ENCODE peak calls at places on chromosomes 4 and X, in nine cellular contexts. One of them, this sample, is unnamed.

GRCh38 chr4:70855464-70855863 is 15.8 kb upstream of the GRSF1 start:
- DNase-seq in endodermal cell: no peak
- DNase-seq in tibial artery: no peak
- DNase-seq in SJSA1: no peak
- DNase-seq in uterus: no peak
- DNase-seq in cardiac muscle cell: no peak
- DNase-seq in CD8-positive, alpha-beta T cell: no peak
- DNase-seq in suprapubic skin: no peak
- DNase-seq in neuronal stem cell: no peak
- DNase-seq in this sample: no peak

GRCh38 chrX:100819837-100820666 is at the start of gene CSTF2:
- DNase-seq in endodermal cell: peak; percentile 90
- DNase-seq in tibial artery: peak; percentile 80
- DNase-seq in SJSA1: peak; percentile 75
- DNase-seq in uterus: peak; percentile 77
- DNase-seq in cardiac muscle cell: peak; percentile 86
- DNase-seq in CD8-positive, alpha-beta T cell: peak; percentile 72
- DNase-seq in suprapubic skin: peak; percentile 80
- DNase-seq in neuronal stem cell: peak; percentile 51
- DNase-seq in this sample: peak; percentile 70

GRCh38 chrX:19840899-19841648 is 46.3 kb downstream of the SH3KBP1 start:
- DNase-seq in endodermal cell: peak; percentile 78
- DNase-seq in tibial artery: no peak
- DNase-seq in SJSA1: no peak
- DNase-seq in uterus: no peak
- DNase-seq in cardiac muscle cell: no peak
- DNase-seq in CD8-positive, alpha-beta T cell: peak; percentile 15
- DNase-seq in suprapubic skin: no peak
- DNase-seq in neuronal stem cell: no peak
- DNase-seq in this sample: peak; percentile 61

GRCh38 chr4:70190579-70190978 is 4.9 kb upstream of the ODAM start:
- DNase-seq in endodermal cell: no peak
- DNase-seq in tibial artery: no peak
- DNase-seq in SJSA1: no peak
- DNase-seq in uterus: no peak
- DNase-seq in cardiac muscle cell: no peak
- DNase-seq in CD8-positive, alpha-beta T cell: no peak
- DNase-seq in suprapubic skin: no peak
- DNase-seq in neuronal stem cell: no peak
- DNase-seq in this sample: no peak

GRCh38 chrX:68090266-68090665 is 343.0 kb downstream of the OPHN1 start:
- DNase-seq in endodermal cell: no peak
- DNase-seq in tibial artery: no peak
- DNase-seq in SJSA1: no peak
- DNase-seq in uterus: no peak
- DNase-seq in cardiac muscle cell: no peak
- DNase-seq in CD8-positive, alpha-beta T cell: no peak
- DNase-seq in suprapubic skin: no peak
- DNase-seq in neuronal stem cell: no peak
- DNase-seq in this sample: no peak

GRCh38 chrX:15298780-15299179 is 16.7 kb downstream of the ASB11 start:
- DNase-seq in endodermal cell: no peak
- DNase-seq in tibial artery: no peak
- DNase-seq in SJSA1: no peak
- DNase-seq in uterus: no peak
- DNase-seq in cardiac muscle cell: no peak
- DNase-seq in CD8-positive, alpha-beta T cell: no peak
- DNase-seq in suprapubic skin: no peak
- DNase-seq in neuronal stem cell: no peak
- DNase-seq in this sample: no peak

GRCh38 chr4:164803702-164804101 is 49.8 kb downstream of the SMIM31 start:
- DNase-seq in endodermal cell: no peak
- DNase-seq in tibial artery: no peak
- DNase-seq in SJSA1: no peak
- DNase-seq in uterus: no peak
- DNase-seq in cardiac muscle cell: no peak
- DNase-seq in CD8-positive, alpha-beta T cell: no peak
- DNase-seq in suprapubic skin: no peak
- DNase-seq in neuronal stem cell: no peak
- DNase-seq in this sample: no peak

GRCh38 chr4:54781771-54782170 is 124.0 kb downstream of the KIT start:
- DNase-seq in endodermal cell: no peak
- DNase-seq in tibial artery: peak; percentile 79
- DNase-seq in SJSA1: no peak
- DNase-seq in uterus: peak; percentile 59
- DNase-seq in cardiac muscle cell: no peak
- DNase-seq in CD8-positive, alpha-beta T cell: no peak
- DNase-seq in suprapubic skin: no peak
- DNase-seq in neuronal stem cell: no peak
- DNase-seq in this sample: no peak

GRCh38 chrX:144849141-144849540 is 398.2 kb upstream of the SPANXN1 start:
- DNase-seq in endodermal cell: no peak
- DNase-seq in tibial artery: no peak
- DNase-seq in SJSA1: no peak
- DNase-seq in uterus: no peak
- DNase-seq in cardiac muscle cell: no peak
- DNase-seq in CD8-positive, alpha-beta T cell: no peak
- DNase-seq in suprapubic skin: no peak
- DNase-seq in neuronal stem cell: no peak
- DNase-seq in this sample: no peak

GRCh38 chrX:102714994-102715393 is 2.7 kb downstream of the GPRASP2 start:
- DNase-seq in endodermal cell: peak; percentile 65
- DNase-seq in tibial artery: no peak
- DNase-seq in SJSA1: no peak
- DNase-seq in uterus: no peak
- DNase-seq in cardiac muscle cell: no peak
- DNase-seq in CD8-positive, alpha-beta T cell: no peak
- DNase-seq in suprapubic skin: no peak
- DNase-seq in neuronal stem cell: no peak
- DNase-seq in this sample: no peak

GRCh38 chrX:48958635-48959094 is 1.3 kb upstream of the OTUD5 start:
- DNase-seq in endodermal cell: no peak
- DNase-seq in tibial artery: peak; percentile 76
- DNase-seq in SJSA1: peak; percentile 49
- DNase-seq in uterus: peak; percentile 58
- DNase-seq in cardiac muscle cell: peak; percentile 9
- DNase-seq in CD8-positive, alpha-beta T cell: no peak
- DNase-seq in suprapubic skin: peak; percentile 73
- DNase-seq in neuronal stem cell: no peak
- DNase-seq in this sample: peak; percentile 5

GRCh38 chr4:84379881-84380618 is 119.0 kb downstream of the NKX6-1 start:
- DNase-seq in endodermal cell: peak; percentile 56
- DNase-seq in tibial artery: no peak
- DNase-seq in SJSA1: no peak
- DNase-seq in uterus: no peak
- DNase-seq in cardiac muscle cell: no peak
- DNase-seq in CD8-positive, alpha-beta T cell: no peak
- DNase-seq in suprapubic skin: no peak
- DNase-seq in neuronal stem cell: no peak
- DNase-seq in this sample: no peak

GRCh38 chrX:5236749-5237148 is 991.9 kb downstream of the NLGN4X start:
- DNase-seq in endodermal cell: no peak
- DNase-seq in tibial artery: no peak
- DNase-seq in SJSA1: no peak
- DNase-seq in uterus: no peak
- DNase-seq in cardiac muscle cell: no peak
- DNase-seq in CD8-positive, alpha-beta T cell: no peak
- DNase-seq in suprapubic skin: no peak
- DNase-seq in neuronal stem cell: no peak
- DNase-seq in this sample: no peak

GRCh38 chrX:21740329-21741274 is 17.3 kb downstream of the SMPX start:
- DNase-seq in endodermal cell: peak; percentile 57
- DNase-seq in tibial artery: peak; percentile 71
- DNase-seq in SJSA1: no peak
- DNase-seq in uterus: no peak
- DNase-seq in cardiac muscle cell: peak; percentile 32
- DNase-seq in CD8-positive, alpha-beta T cell: no peak
- DNase-seq in suprapubic skin: peak; percentile 62
- DNase-seq in neuronal stem cell: no peak
- DNase-seq in this sample: no peak

GRCh38 chrX:17747692-17748091 is 10.4 kb downstream of the SCML1 start:
- DNase-seq in endodermal cell: no peak
- DNase-seq in tibial artery: no peak
- DNase-seq in SJSA1: no peak
- DNase-seq in uterus: no peak
- DNase-seq in cardiac muscle cell: no peak
- DNase-seq in CD8-positive, alpha-beta T cell: no peak
- DNase-seq in suprapubic skin: no peak
- DNase-seq in neuronal stem cell: no peak
- DNase-seq in this sample: no peak

GRCh38 chrX:106894978-106895452 is 8.1 kb downstream of the RIPPLY1 start:
- DNase-seq in endodermal cell: no peak
- DNase-seq in tibial artery: no peak
- DNase-seq in SJSA1: peak; percentile 51
- DNase-seq in uterus: peak; percentile 33
- DNase-seq in cardiac muscle cell: no peak
- DNase-seq in CD8-positive, alpha-beta T cell: no peak
- DNase-seq in suprapubic skin: no peak
- DNase-seq in neuronal stem cell: no peak
- DNase-seq in this sample: no peak

GRCh38 chrX:1592128-1592862 is 891 bp downstream of the AKAP17A start:
- DNase-seq in endodermal cell: peak; percentile 85
- DNase-seq in tibial artery: no peak
- DNase-seq in SJSA1: no peak
- DNase-seq in uterus: no peak
- DNase-seq in cardiac muscle cell: peak; percentile 34
- DNase-seq in CD8-positive, alpha-beta T cell: no peak
- DNase-seq in suprapubic skin: peak; percentile 77
- DNase-seq in neuronal stem cell: no peak
- DNase-seq in this sample: no peak

GRCh38 chr4:146186556-146186955 is 11.0 kb downstream of the LSM6 start:
- DNase-seq in endodermal cell: no peak
- DNase-seq in tibial artery: no peak
- DNase-seq in SJSA1: no peak
- DNase-seq in uterus: no peak
- DNase-seq in cardiac muscle cell: no peak
- DNase-seq in CD8-positive, alpha-beta T cell: no peak
- DNase-seq in suprapubic skin: no peak
- DNase-seq in neuronal stem cell: no peak
- DNase-seq in this sample: no peak

GRCh38 chr4:146183209-146183608 is 7.7 kb downstream of the LSM6 start:
- DNase-seq in endodermal cell: no peak
- DNase-seq in tibial artery: no peak
- DNase-seq in SJSA1: no peak
- DNase-seq in uterus: no peak
- DNase-seq in cardiac muscle cell: no peak
- DNase-seq in CD8-positive, alpha-beta T cell: no peak
- DNase-seq in suprapubic skin: no peak
- DNase-seq in neuronal stem cell: no peak
- DNase-seq in this sample: no peak

GRCh38 chr4:146179784-146180405 is 4.4 kb downstream of the LSM6 start:
- DNase-seq in endodermal cell: peak; percentile 69
- DNase-seq in tibial artery: no peak
- DNase-seq in SJSA1: no peak
- DNase-seq in uterus: no peak
- DNase-seq in cardiac muscle cell: peak; percentile 24
- DNase-seq in CD8-positive, alpha-beta T cell: no peak
- DNase-seq in suprapubic skin: no peak
- DNase-seq in neuronal stem cell: no peak
- DNase-seq in this sample: no peak

GRCh38 chr4:146182450-146182849 is 6.9 kb downstream of the LSM6 start:
- DNase-seq in endodermal cell: no peak
- DNase-seq in tibial artery: no peak
- DNase-seq in SJSA1: no peak
- DNase-seq in uterus: no peak
- DNase-seq in cardiac muscle cell: no peak
- DNase-seq in CD8-positive, alpha-beta T cell: no peak
- DNase-seq in suprapubic skin: no peak
- DNase-seq in neuronal stem cell: no peak
- DNase-seq in this sample: no peak
- H3K36me3 ChIP-seq in endodermal cell: peaks cover 38% of the 10 kb centered on the region
- H3K36me3 ChIP-seq in tibial artery: peaks cover 18% of the 10 kb centered on the region
- H3K36me3 ChIP-seq in SJSA1: peaks cover 52% of the 10 kb centered on the region
- H3K36me3 ChIP-seq in uterus: no peaks in the 10 kb centered on the region
- H3K36me3 ChIP-seq in cardiac muscle cell: peaks cover 18% of the 10 kb centered on the region
- H3K36me3 ChIP-seq in CD8-positive, alpha-beta T cell: peaks cover 11% of the 10 kb centered on the region
- H3K36me3 ChIP-seq in suprapubic skin: peaks cover 30% of the 10 kb centered on the region
- H3K36me3 ChIP-seq in neuronal stem cell: peaks cover 79% of the 10 kb centered on the region
- H3K36me3 ChIP-seq in this sample: peaks cover 9% of the 10 kb centered on the region

GRCh38 chr4:140098481-140099132 is 55.4 kb downstream of the MAML3 start:
- DNase-seq in endodermal cell: no peak
- DNase-seq in tibial artery: no peak
- DNase-seq in SJSA1: no peak
- DNase-seq in uterus: no peak
- DNase-seq in cardiac muscle cell: no peak
- DNase-seq in CD8-positive, alpha-beta T cell: no peak
- DNase-seq in suprapubic skin: no peak
- DNase-seq in neuronal stem cell: no peak
- DNase-seq in this sample: no peak
- H3K4me1 ChIP-seq in endodermal cell: peaks cover 20% of the 10 kb centered on the region
- H3K4me1 ChIP-seq in tibial artery: peaks cover 65% of the 10 kb centered on the region
- H3K4me1 ChIP-seq in SJSA1: peaks cover 73% of the 10 kb centered on the region
- H3K4me1 ChIP-seq in uterus: no peaks in the 10 kb centered on the region
- H3K4me1 ChIP-seq in cardiac muscle cell: peaks cover 40% of the 10 kb centered on the region
- H3K4me1 ChIP-seq in CD8-positive, alpha-beta T cell: peaks cover 50% of the 10 kb centered on the region
- H3K4me1 ChIP-seq in suprapubic skin: peaks cover 63% of the 10 kb centered on the region
- H3K4me1 ChIP-seq in neuronal stem cell: peaks cover 22% of the 10 kb centered on the region
- H3K4me1 ChIP-seq in this sample: peaks cover 49% of the 10 kb centered on the region

GRCh38 chr4:40423735-40424134 is 88.6 kb downstream of the CHRNA9 start:
- DNase-seq in endodermal cell: no peak
- DNase-seq in tibial artery: no peak
- DNase-seq in SJSA1: no peak
- DNase-seq in uterus: no peak
- DNase-seq in cardiac muscle cell: no peak
- DNase-seq in CD8-positive, alpha-beta T cell: no peak
- DNase-seq in suprapubic skin: no peak
- DNase-seq in neuronal stem cell: no peak
- DNase-seq in this sample: no peak
- H3K27ac ChIP-seq in endodermal cell: no peak overlapping the region
- H3K27ac ChIP-seq in tibial artery: no peak overlapping the region
- H3K27ac ChIP-seq in SJSA1: no peak overlapping the region
- H3K27ac ChIP-seq in uterus: no peak overlapping the region
- H3K27ac ChIP-seq in cardiac muscle cell: no peak overlapping the region
- H3K27ac ChIP-seq in CD8-positive, alpha-beta T cell: no peak overlapping the region
- H3K27ac ChIP-seq in suprapubic skin: no peak overlapping the region
- H3K27ac ChIP-seq in neuronal stem cell: no peak overlapping the region
- H3K27ac ChIP-seq in this sample: no peak overlapping the region

DNA sequence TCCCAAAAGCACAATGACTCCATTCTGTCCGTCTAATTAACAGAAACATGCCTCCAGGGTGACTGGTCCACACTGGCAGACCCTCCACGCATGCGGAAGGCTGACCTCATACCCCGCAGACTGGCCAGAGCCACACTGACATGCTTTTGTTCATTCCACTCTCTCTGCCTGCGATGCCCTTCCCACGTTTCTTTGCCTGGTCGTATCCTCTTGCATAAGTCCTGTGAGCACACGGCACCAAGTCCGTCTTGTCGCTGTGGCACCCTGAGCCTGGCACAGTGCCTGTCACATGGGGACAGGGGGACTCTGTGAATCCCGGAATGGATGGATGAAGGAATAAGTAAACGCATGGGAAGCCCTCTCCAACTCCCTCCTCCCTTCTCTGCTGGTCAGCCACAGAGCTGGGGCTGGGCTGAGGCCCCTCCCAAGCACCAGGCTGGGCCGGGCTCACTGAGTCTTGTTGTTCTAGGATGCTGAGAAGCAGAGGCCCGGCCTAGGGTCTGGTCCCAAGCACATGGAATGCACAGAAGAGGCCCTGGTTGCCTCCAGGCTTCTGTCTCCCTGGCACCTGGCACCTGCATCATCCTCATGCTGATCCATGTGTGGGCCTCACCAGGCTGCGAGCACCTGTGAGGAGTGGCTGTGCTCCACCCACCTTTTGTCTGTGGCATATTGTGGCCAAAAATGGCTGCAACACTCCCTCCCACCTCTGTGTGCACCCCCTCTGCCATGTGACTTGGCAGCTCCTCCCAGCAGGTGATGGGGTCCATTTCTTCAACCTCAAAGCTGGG is 38.9 kb upstream of the C4orf50 start:
- DNase-seq in endodermal cell: no peak
- DNase-seq in tibial artery: no peak
- DNase-seq in SJSA1: no peak
- DNase-seq in uterus: no peak
- DNase-seq in cardiac muscle cell: no peak
- DNase-seq in CD8-positive, alpha-beta T cell: no peak
- DNase-seq in suprapubic skin: no peak
- DNase-seq in neuronal stem cell: no peak
- DNase-seq in this sample: no peak
- H3K36me3 ChIP-seq in endodermal cell: peaks cover 65% of the 10 kb centered on the region
- H3K36me3 ChIP-seq in tibial artery: no peaks in the 10 kb centered on the region
- H3K36me3 ChIP-seq in SJSA1: no peaks in the 10 kb centered on the region
- H3K36me3 ChIP-seq in uterus: no peaks in the 10 kb centered on the region
- H3K36me3 ChIP-seq in cardiac muscle cell: no peaks in the 10 kb centered on the region
- H3K36me3 ChIP-seq in CD8-positive, alpha-beta T cell: no peaks in the 10 kb centered on the region
- H3K36me3 ChIP-seq in suprapubic skin: no peaks in the 10 kb centered on the region
- H3K36me3 ChIP-seq in neuronal stem cell: no peaks in the 10 kb centered on the region
- H3K36me3 ChIP-seq in this sample: peaks cover 22% of the 10 kb centered on the region

This sample was measured in CD8-positive, alpha-beta memory T cell.